ENCODE peak calls at places on chromosomes 2 and 18, in nine cellular contexts. S is breast epithelium; A is stimulated activated CD4-positive, alpha-beta T cell treated with anti-CD3 and anti-CD28 coated beads, TNF-alpha, amount 100 ng/mL, for 24 hours; L is fibroblast of lung; F is NCI-H748 treated with DMSO at 0.1 percent for 48 hours; R is adrenal gland; K is sigmoid colon; Y is psoas muscle; M is A673. O is an unnamed sample.

GRCh38 chr2:170850251-170850650 is 33.6 kb downstream of the GAD1 start:
- DNase-seq in A (no peak), R (no peak), M (no peak), S (no peak), Y (no peak), K (no peak), L (no peak), F (no peak), O (no peak)

GRCh38 chr2:88400398-88400797 is 52.1 kb downstream of the FOXI3 start:
- DNase-seq in M (no peak), S (no peak), L (no peak), F (no peak), R (no peak), Y (no peak), K (no peak), A (no peak), O (no peak)

GRCh38 chr2:112958428-112959108 is 19.2 kb upstream of the IL36G start:
- DNase-seq in M (peak), Y (no peak), L (peak), F (peak), R (peak), K (no peak), A (peak), S (no peak), O (peak)

GRCh38 chr2:3294066-3294465 is 83.6 kb downstream of the EIPR1 start:
- DNase-seq in L (no peak), S (no peak), M (no peak), F (peak), Y (no peak), A (no peak), K (no peak), R (peak), O (no peak)

GRCh38 chr18:2534906-2535305 is 36.4 kb downstream of the METTL4 start:
- DNase-seq in M (no peak), A (no peak), R (no peak), F (no peak), L (no peak), Y (no peak), K (no peak), S (no peak), O (no peak)

GRCh38 chr2:237570776-237571335 is 4.5 kb downstream of the PRLH start:
- DNase-seq in A (no peak), K (no peak), S (no peak), Y (no peak), F (no peak), L (no peak), R (no peak), M (no peak), O (no peak)

GRCh38 chr2:40098786-40099470 is 319.9 kb upstream of the THUMPD2 start:
- DNase-seq in Y (no peak), M (no peak), L (peak), F (no peak), S (no peak), K (no peak), A (no peak), R (no peak), O (no peak)

GRCh38 chr18:59700535-59700967 is 3.3 kb upstream of the CCBE1 start:
- DNase-seq in F (no peak), L (peak), Y (no peak), S (no peak), A (no peak), M (no peak), K (no peak), R (peak), O (no peak)

GRCh38 chr18:46096651-46097300 is 1.3 kb downstream of the ATP5F1A start:
- DNase-seq in K (no peak), L (no peak), Y (no peak), F (no peak), S (no peak), A (no peak), M (no peak), R (no peak), O (no peak)

GRCh38 chr2:120388222-120389035 is 42.5 kb downstream of the INHBB start:
- DNase-seq in R (no peak), A (no peak), K (peak), L (no peak), S (no peak), Y (peak), F (no peak), M (no peak), O (no peak)